ENCODE peak calls at places on chromosomes 2 and 18, in four cellular contexts. I is stimulated activated CD4-positive, alpha-beta T cell treated with anti-CD3 and anti-CD28 coated beads, Interleukin-15, amount 100 ng/mL, for 1 hour; N is nephron progenitor cell; J is A549. P is an unnamed sample.

GRCh38 chr2:211837706-211838105 is 700.9 kb downstream of the ERBB4 start:
- DNase-seq in J (no peak), N (no peak), I (no peak), P (no peak)

GRCh38 chr2:71530246-71530986 is 77.1 kb downstream of the DYSF start:
- DNase-seq in J (peak), N (peak), I (no peak), P (peak)

GRCh38 chr2:105828543-105828942 is 83.8 kb downstream of the NCK2 start:
- DNase-seq in I (no peak), J (no peak), N (no peak), P (no peak)

GRCh38 chr2:219627105-219628100 is at the start of gene SLC4A3:
- DNase-seq in I (no peak), N (peak), J (no peak), P (peak)

GRCh38 chr18:60020107-60020925 is 120.5 kb downstream of the PMAIP1 start:
- DNase-seq in I (no peak), J (no peak), N (peak), P (no peak)

GRCh38 chr2:60794271-60794863 is 38.3 kb downstream of the PAPOLG start:
- DNase-seq in J (peak), N (no peak), I (no peak), P (no peak)

GRCh38 chr2:42925742-42926437 is 133.5 kb upstream of the HAAO start:
- DNase-seq in N (no peak), I (no peak), J (no peak), P (no peak)

GRCh38 chr18:68438983-68439382 is 275.9 kb downstream of the TMX3 start:
- DNase-seq in I (no peak), N (no peak), J (no peak), P (no peak)

GRCh38 chr2:182522930-182523541 is 96.2 kb upstream of the PDE1A start:
- DNase-seq in N (no peak), I (no peak), J (no peak), P (peak)

GRCh38 chr2:214019229-214019972 is 391.5 kb upstream of the VWC2L start:
- DNase-seq in N (no peak), J (peak), I (no peak), P (peak)

GRCh38 chr2:232322560-232323327 is 55.8 kb upstream of the ALPP start:
- DNase-seq in I (no peak), N (no peak), J (no peak), P (no peak)

GRCh38 chr2:95346236-95346737 is 49.1 kb downstream of the KCNIP3 start:
- DNase-seq in I (no peak), J (peak), N (peak), P (peak)

GRCh38 chr18:21669736-21670135 is 34.8 kb downstream of the ABHD3 start:
- DNase-seq in I (no peak), N (no peak), J (peak), P (peak)

GRCh38 chr2:42368817-42369550 is 8.0 kb upstream of the COX7A2L start:
- DNase-seq in N (no peak), I (no peak), J (peak), P (no peak)

GRCh38 chr2:58197894-58198293 is 43.2 kb downstream of the FANCL start:
- DNase-seq in J (no peak), N (no peak), I (no peak), P (no peak)

GRCh38 chr18:49178736-49179135 is 228.0 kb upstream of the SMAD7 start:
- DNase-seq in I (no peak), N (peak), J (peak), P (peak)

GRCh38 chr18:36402765-36403396 is 105.4 kb downstream of the FHOD3 start:
- DNase-seq in N (no peak), J (no peak), I (no peak), P (no peak)

GRCh38 chr2:203683932-203684556 is 22.4 kb upstream of the CD28 start:
- DNase-seq in I (no peak), J (peak), N (no peak), P (peak)

GRCh38 chr2:190842606-190843104 is 38.0 kb upstream of the GLS start:
- DNase-seq in I (no peak), J (no peak), N (no peak), P (no peak)

GRCh38 chr2:124178719-124179118 is 153.6 kb downstream of the CNTNAP5 start:
- DNase-seq in J (no peak), I (no peak), N (no peak), P (no peak)

GRCh38 chr18:34746614-34747013 is 36.5 kb downstream of the DTNA start:
- DNase-seq in J (no peak), N (no peak), I (no peak), P (no peak)

GRCh38 chr2:43427032-43427424 is 168.8 kb downstream of the THADA start:
- DNase-seq in I (no peak), J (peak), N (no peak), P (no peak)

GRCh38 chr2:112483047-112483473 is 1.1 kb downstream of the TTL start:
- DNase-seq in I (no peak), J (peak), N (peak), P (peak)

GRCh38 chr18:43661570-43661969 is 384.3 kb upstream of the SYT4 start:
- DNase-seq in N (peak), J (peak), I (no peak), P (peak)

GRCh38 chr18:64409511-64409910 is 260.6 kb upstream of the LINC00305 start:
- DNase-seq in N (peak), J (peak), I (no peak), P (peak)